ENCODE peak calls at places on chromosomes 7 and 10, in four cellular contexts. One of them, this sample, is unnamed.

GRCh38 chr7:142477079-142477651 is 219.3 kb upstream of the PRSS58 start:
- DNase-seq in progenitor cell of endocrine pancreas: no peak
- DNase-seq in AG04449: no peak
- DNase-seq in IMR-90: peak; percentile 27
- DNase-seq in this sample: no peak

GRCh38 chr7:116601426-116601825 is 70.6 kb upstream of the MET start:
- DNase-seq in progenitor cell of endocrine pancreas: no peak
- DNase-seq in AG04449: no peak
- DNase-seq in IMR-90: no peak
- DNase-seq in this sample: no peak

GRCh38 chr7:99975782-99976521 is at the start of gene AZGP1:
- DNase-seq in progenitor cell of endocrine pancreas: no peak
- DNase-seq in AG04449: no peak
- DNase-seq in IMR-90: no peak
- DNase-seq in this sample: no peak

GRCh38 chr7:5479133-5479745 is 55.6 kb upstream of the TNRC18 start:
- DNase-seq in progenitor cell of endocrine pancreas: no peak
- DNase-seq in AG04449: peak; percentile 40
- DNase-seq in IMR-90: peak; percentile 31
- DNase-seq in this sample: no peak

GRCh38 chr10:59016043-59016442 is 160.4 kb upstream of the PHYHIPL start:
- DNase-seq in progenitor cell of endocrine pancreas: no peak
- DNase-seq in AG04449: no peak
- DNase-seq in IMR-90: no peak
- DNase-seq in this sample: no peak

GRCh38 chr10:61024801-61025201 is 80.8 kb upstream of the RHOBTB1 start:
- DNase-seq in progenitor cell of endocrine pancreas: no peak
- DNase-seq in AG04449: no peak
- DNase-seq in IMR-90: peak; percentile 16
- DNase-seq in this sample: no peak

GRCh38 chr10:19453967-19454366 is 362.3 kb upstream of the PLXDC2 start:
- DNase-seq in progenitor cell of endocrine pancreas: no peak
- DNase-seq in AG04449: no peak
- DNase-seq in IMR-90: no peak
- DNase-seq in this sample: no peak

GRCh38 chr10:127452568-127452967 is 96.5 kb upstream of the NPS start:
- DNase-seq in progenitor cell of endocrine pancreas: no peak
- DNase-seq in AG04449: no peak
- DNase-seq in IMR-90: no peak
- DNase-seq in this sample: no peak

GRCh38 chr7:27174077-27175004 is at the start of gene HOXA10:
- DNase-seq in progenitor cell of endocrine pancreas: no peak
- DNase-seq in AG04449: no peak
- DNase-seq in IMR-90: no peak
- DNase-seq in this sample: no peak

GRCh38 chr7:86918245-86918644 is 141.2 kb downstream of the ELAPOR2 start:
- DNase-seq in progenitor cell of endocrine pancreas: no peak
- DNase-seq in AG04449: no peak
- DNase-seq in IMR-90: no peak
- DNase-seq in this sample: no peak

GRCh38 chr7:55571534-55572377 is 546 bp downstream of the VOPP1 start:
- DNase-seq in progenitor cell of endocrine pancreas: peak; percentile 51
- DNase-seq in AG04449: no peak
- DNase-seq in IMR-90: peak; percentile 22
- DNase-seq in this sample: no peak
- TF ChIP-seq CTCF in progenitor cell of endocrine pancreas: no peak
- TF ChIP-seq CTCF in AG04449: no peak
- TF ChIP-seq CTCF in IMR-90: peak; percentile 4
- TF ChIP-seq CTCF in this sample: no peak

GRCh38 chr7:13278020-13278419 is 590.6 kb downstream of the ARL4A start:
- DNase-seq in progenitor cell of endocrine pancreas: no peak
- DNase-seq in AG04449: no peak
- DNase-seq in IMR-90: no peak
- DNase-seq in this sample: no peak

GRCh38 chr7:13282377-13282980 is 595.0 kb downstream of the ARL4A start:
- DNase-seq in progenitor cell of endocrine pancreas: no peak
- DNase-seq in AG04449: no peak
- DNase-seq in IMR-90: peak; percentile 54
- DNase-seq in this sample: no peak

GRCh38 chr7:13276977-13277376 is 589.5 kb downstream of the ARL4A start:
- DNase-seq in progenitor cell of endocrine pancreas: no peak
- DNase-seq in AG04449: no peak
- DNase-seq in IMR-90: no peak
- DNase-seq in this sample: no peak

DNA sequence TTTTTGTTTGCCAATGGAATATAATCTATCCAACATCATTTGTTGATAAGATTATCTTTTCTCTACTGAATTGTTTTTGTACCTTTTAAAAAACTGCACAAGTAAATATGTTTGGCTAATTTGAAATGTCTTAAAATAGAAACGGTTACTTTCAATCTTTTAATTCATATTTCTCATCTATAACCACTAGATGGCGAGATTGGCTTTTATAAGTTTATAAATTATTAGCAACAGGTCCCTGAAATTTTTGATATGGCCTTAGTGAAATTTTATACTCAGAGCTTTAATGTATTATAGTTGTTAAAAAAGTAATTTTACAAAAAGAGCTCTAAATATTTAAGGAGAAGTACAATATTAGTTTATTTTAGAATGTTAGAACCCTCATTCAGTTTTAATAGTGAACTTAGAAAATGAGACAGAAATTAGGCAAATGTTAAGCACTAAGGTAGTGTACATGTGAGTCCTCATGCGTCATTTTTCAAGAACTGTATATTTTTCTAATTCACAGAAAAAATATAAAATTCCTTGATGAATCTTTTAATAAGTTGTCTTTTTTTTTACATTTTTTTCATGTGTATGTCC is 592.5 kb downstream of the ARL4A start:
- DNase-seq in progenitor cell of endocrine pancreas: no peak
- DNase-seq in AG04449: no peak
- DNase-seq in IMR-90: peak; percentile 10
- DNase-seq in this sample: no peak
- TF ChIP-seq CTCF in progenitor cell of endocrine pancreas: peak; percentile 67
- TF ChIP-seq CTCF in AG04449: no peak
- TF ChIP-seq CTCF in IMR-90: peak; percentile 39
- TF ChIP-seq CTCF in this sample: peak; percentile 39

GRCh38 chr10:74026428-74026979 is 28.6 kb downstream of the VCL start:
- DNase-seq in progenitor cell of endocrine pancreas: no peak
- DNase-seq in AG04449: no peak
- DNase-seq in IMR-90: no peak
- DNase-seq in this sample: no peak
- TF ChIP-seq CTCF in progenitor cell of endocrine pancreas: no peak
- TF ChIP-seq CTCF in AG04449: no peak
- TF ChIP-seq CTCF in IMR-90: no peak
- TF ChIP-seq CTCF in this sample: no peak

GRCh38 chr10:56472978-56473377 is 111.9 kb upstream of the ZWINT start:
- DNase-seq in progenitor cell of endocrine pancreas: no peak
- DNase-seq in AG04449: no peak
- DNase-seq in IMR-90: no peak
- DNase-seq in this sample: no peak

GRCh38 chr10:56466005-56466404 is 104.9 kb upstream of the ZWINT start:
- DNase-seq in progenitor cell of endocrine pancreas: no peak
- DNase-seq in AG04449: no peak
- DNase-seq in IMR-90: no peak
- DNase-seq in this sample: no peak

GRCh38 chr10:56470701-56471100 is 109.6 kb upstream of the ZWINT start:
- DNase-seq in progenitor cell of endocrine pancreas: no peak
- DNase-seq in AG04449: no peak
- DNase-seq in IMR-90: no peak
- DNase-seq in this sample: no peak

DNA sequence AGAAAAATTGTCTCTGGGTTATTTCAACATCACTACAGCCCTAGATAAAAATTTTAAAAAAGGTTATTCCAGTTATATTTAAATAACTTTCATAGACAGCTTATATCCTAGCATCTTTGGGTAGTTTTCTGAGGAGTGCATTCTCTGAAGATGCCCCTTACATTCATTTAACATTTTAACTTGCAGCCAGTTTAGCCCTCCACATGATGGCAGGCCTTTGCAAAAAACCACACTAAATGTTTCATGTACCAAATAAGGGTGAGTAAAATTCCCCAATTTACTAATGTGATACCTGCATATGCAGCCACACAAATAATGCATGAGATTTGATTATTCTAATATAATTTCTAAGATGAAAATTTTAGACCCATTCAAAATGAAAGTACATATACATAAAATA is 108.4 kb upstream of the ZWINT start:
- DNase-seq in progenitor cell of endocrine pancreas: no peak
- DNase-seq in AG04449: no peak
- DNase-seq in IMR-90: no peak
- DNase-seq in this sample: no peak
- TF ChIP-seq CTCF in progenitor cell of endocrine pancreas: no peak
- TF ChIP-seq CTCF in AG04449: no peak
- TF ChIP-seq CTCF in IMR-90: no peak
- TF ChIP-seq CTCF in this sample: no peak

GRCh38 chr7:33452805-33453502 is 323.6 kb downstream of the BBS9 start:
- DNase-seq in progenitor cell of endocrine pancreas: no peak
- DNase-seq in AG04449: no peak
- DNase-seq in IMR-90: peak; percentile 45
- DNase-seq in this sample: no peak
- TF ChIP-seq CTCF in progenitor cell of endocrine pancreas: no peak
- TF ChIP-seq CTCF in AG04449: no peak
- TF ChIP-seq CTCF in IMR-90: no peak
- TF ChIP-seq CTCF in this sample: no peak

DNA sequence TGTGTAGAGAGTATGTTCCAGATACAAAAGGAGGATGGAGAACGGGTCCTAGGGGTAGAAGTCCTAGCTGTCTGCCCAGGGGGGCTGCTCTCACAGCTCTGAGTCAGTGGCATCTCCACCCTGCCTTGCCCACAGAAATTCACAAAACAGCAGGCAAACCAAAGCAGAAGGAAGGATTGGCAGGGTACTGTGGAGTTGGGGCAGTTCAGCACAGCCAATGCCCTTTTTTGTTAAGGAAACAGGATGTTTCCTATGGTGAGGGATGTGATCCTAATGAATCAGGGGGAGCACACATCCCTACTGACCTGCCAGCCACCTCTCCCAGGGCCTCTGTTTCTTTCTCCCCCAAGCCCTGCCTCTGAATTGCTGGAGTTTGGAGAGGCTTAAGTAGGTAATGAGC is 457.6 kb downstream of the PLXNA4 start:
- DNase-seq in progenitor cell of endocrine pancreas: no peak
- DNase-seq in AG04449: no peak
- DNase-seq in IMR-90: no peak
- DNase-seq in this sample: no peak
- TF ChIP-seq CTCF in progenitor cell of endocrine pancreas: no peak
- TF ChIP-seq CTCF in AG04449: no peak
- TF ChIP-seq CTCF in IMR-90: no peak
- TF ChIP-seq CTCF in this sample: no peak

This sample was measured in D721Med.